ENCODE peak calls at places on chromosome 14, in four cellular contexts. N is fibroblast of lung, U is psoas muscle, F is HFFc6. K is an unnamed sample.

GRCh38 chr14:70957710-70958109 is 50.5 kb downstream of the PCNX1 start:
- DNase-seq in U (no peak), N (no peak), F (no peak), K (no peak)

GRCh38 chr14:78530078-78530477 is 359.9 kb downstream of the NRXN3 start:
- DNase-seq in F (no peak), U (no peak), N (no peak), K (no peak)

GRCh38 chr14:100201701-100202100 is 37.2 kb upstream of the YY1 start:
- DNase-seq in U (no peak), F (no peak), N (no peak), K (no peak)

GRCh38 chr14:20454645-20455354 is at the start of the genes APEX1 and OSGEP:
- DNase-seq in N (peak), U (peak), F (peak), K (peak)

GRCh38 chr14:105093426-105094192 is 28.4 kb upstream of the GPR132 start:
- DNase-seq in U (no peak), N (peak), F (peak), K (peak)

GRCh38 chr14:54572316-54572715 is 5.4 kb downstream of the SAMD4A start:
- DNase-seq in U (no peak), F (no peak), N (peak), K (no peak)

GRCh38 chr14:92499216-92499615 is 14.4 kb upstream of the RIN3 start:
- DNase-seq in U (no peak), N (no peak), F (no peak), K (no peak)

GRCh38 chr14:95515523-95516517 is 630 bp downstream of the SYNE3 start:
- DNase-seq in U (peak), F (peak), N (no peak), K (peak)

GRCh38 chr14:101135796-101136742 is 232.5 kb upstream of the RTL1 start:
- DNase-seq in N (no peak), F (no peak), U (no peak), K (no peak)

GRCh38 chr14:79011091-79011919 is 841.1 kb downstream of the NRXN3 start:
- DNase-seq in U (no peak), F (peak), N (peak), K (peak)

GRCh38 chr14:63492391-63492790 is 50.8 kb downstream of the PPP2R5E start:
- DNase-seq in U (no peak), F (peak), N (peak), K (no peak)

GRCh38 chr14:86334355-86334754 is 804.4 kb downstream of the FLRT2 start:
- DNase-seq in U (no peak), F (no peak), N (no peak), K (no peak)

GRCh38 chr14:65976771-65977170 is 509.4 kb upstream of the CCDC196 start:
- DNase-seq in N (no peak), U (no peak), F (no peak), K (no peak)

GRCh38 chr14:30389134-30389900 is 169.6 kb upstream of the G2E3 start:
- DNase-seq in F (no peak), U (peak), N (no peak), K (no peak)

GRCh38 chr14:93090826-93091583 is 24.7 kb downstream of the ITPK1 start:
- DNase-seq in N (no peak), F (no peak), U (no peak), K (no peak)

GRCh38 chr14:52150162-52150561 is 81.3 kb upstream of the NID2 start:
- DNase-seq in F (no peak), N (no peak), U (no peak), K (no peak)

GRCh38 chr14:91060472-91061308 is at the start of gene RPS6KA5:
- DNase-seq in U (peak), F (peak), N (peak), K (peak)
- TF ChIP-seq CTCF in U (no peak), F (no peak), N (no peak), K (no peak)

DNA sequence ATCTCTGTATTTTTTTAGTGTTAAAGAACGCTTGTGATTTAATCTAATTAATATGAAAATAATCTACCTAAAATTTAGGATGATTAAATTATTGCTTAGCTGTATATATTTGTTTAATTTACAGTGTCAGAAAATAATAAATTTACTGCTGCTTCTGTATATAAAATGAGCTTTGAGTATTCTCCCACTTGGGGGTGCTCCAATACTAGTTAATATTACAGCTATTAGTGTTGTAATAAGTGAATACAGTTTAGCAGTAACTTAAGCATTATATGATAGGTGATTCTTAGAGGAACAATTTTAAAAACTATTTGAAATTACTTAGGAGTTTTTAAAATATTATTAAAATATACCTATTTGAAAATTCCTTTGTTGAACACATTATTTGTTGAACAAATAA is 62.2 kb downstream of the PAPOLA start:
- DNase-seq in N (peak), U (no peak), F (no peak), K (no peak)
- TF ChIP-seq CTCF in N (no peak), U (no peak), F (peak), K (no peak)

GRCh38 chr14:99034711-99035171 is 237.3 kb downstream of the BCL11B start:
- DNase-seq in U (no peak), N (no peak), F (no peak), K (no peak)
- TF ChIP-seq CTCF in U (no peak), N (no peak), F (peak), K (no peak)

DNA sequence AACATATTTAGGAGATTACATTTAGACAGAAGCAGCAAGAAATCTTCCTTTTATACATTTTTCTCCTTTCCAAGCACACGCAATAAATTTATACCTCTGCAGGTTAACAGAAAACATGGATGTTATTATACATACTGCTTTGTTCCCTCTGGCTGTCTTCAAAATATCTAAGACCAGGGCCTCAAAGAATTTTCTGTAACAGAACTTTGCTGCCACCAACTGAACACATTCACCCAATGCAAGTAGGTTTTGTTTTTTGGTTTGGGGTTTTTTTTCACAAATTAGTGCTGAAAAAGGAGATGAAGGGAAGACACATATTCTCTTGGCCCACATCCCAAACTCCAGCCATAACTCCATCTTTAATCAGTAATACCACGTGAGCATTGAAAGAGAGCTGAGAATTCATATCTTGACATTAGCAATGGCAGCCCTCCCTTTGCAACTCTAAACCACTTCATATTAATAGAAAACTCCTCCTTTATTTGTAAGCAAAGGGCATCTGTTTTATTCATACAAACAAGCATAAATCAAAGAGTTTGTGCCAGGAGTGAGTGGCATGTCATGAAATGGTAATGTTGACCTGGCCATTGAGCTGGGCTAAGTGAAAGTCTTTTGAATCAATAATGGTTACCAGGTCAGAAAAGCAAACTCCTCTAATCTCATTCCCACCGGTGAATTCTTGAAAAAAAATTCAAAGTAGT is 150.8 kb upstream of the FSCB start:
- DNase-seq in N (peak), F (no peak), U (no peak), K (no peak)
- TF ChIP-seq CTCF in N (no peak), F (no peak), U (no peak), K (no peak)

DNA sequence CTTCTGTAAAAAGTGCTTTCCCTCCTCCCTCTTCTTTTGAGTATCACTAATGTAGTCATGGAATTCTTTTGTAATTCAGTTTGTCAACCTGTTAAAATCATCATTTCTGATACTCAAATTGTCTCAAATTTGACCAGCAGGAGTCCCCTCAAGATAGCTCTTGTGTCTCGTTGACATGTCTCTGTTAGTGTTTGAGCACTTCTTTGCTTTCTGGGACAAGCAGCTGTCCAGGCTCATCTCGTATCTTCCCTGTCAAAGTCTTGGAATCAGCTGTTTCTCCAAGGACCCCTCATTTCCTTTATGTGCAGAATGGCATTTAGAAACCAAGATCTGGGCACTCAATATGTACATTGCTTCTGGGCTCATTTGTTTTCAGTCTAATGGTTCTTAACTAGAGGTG is 10.7 kb downstream of the CIPC start:
- DNase-seq in N (no peak), F (no peak), U (no peak), K (no peak)
- TF ChIP-seq CTCF in N (no peak), F (peak), U (no peak), K (no peak)

GRCh38 chr14:26982071-26982470 is 384.2 kb upstream of the NOVA1 start:
- DNase-seq in U (no peak), F (no peak), N (no peak), K (no peak)
- TF ChIP-seq CTCF in U (no peak), F (no peak), N (no peak), K (no peak)

GRCh38 chr14:89015016-89015415 is 190.6 kb downstream of the TTC8 start:
- DNase-seq in F (no peak), N (peak), U (no peak), K (no peak)
- TF ChIP-seq CTCF in F (peak), N (peak), U (no peak), K (no peak)

GRCh38 chr14:90114554-90114953 is 52.8 kb downstream of the KCNK13 start:
- DNase-seq in N (no peak), U (no peak), F (no peak), K (no peak)

GRCh38 chr14:90107789-90108188 is 46.0 kb downstream of the KCNK13 start:
- DNase-seq in N (no peak), U (no peak), F (no peak), K (no peak)

GRCh38 chr14:90111895-90112534 is 50.2 kb downstream of the KCNK13 start:
- DNase-seq in N (peak), F (peak), U (no peak), K (no peak)

GRCh38 chr14:90105756-90106155 is 44.0 kb downstream of the KCNK13 start:
- DNase-seq in N (no peak), F (no peak), U (no peak), K (no peak)

DNA sequence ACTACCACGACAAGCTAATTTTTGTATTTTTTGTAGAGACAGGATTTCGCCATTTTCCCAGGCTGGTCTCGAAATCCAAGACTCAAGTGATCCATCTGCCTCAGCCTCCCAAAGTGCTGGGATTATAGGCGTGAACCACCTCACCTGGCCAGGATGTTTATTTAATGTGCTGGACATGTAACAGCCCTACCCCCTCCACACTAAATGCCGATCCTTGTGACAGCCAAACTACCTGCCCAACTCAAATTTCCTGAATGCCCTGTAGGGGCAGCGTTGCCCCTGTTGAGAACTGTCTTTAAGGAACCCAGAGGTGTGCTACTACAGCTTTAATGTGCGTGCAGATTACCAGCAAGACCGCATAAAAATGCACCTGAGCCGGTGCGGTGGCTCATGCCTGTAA is 48.1 kb downstream of the KCNK13 start:
- DNase-seq in U (no peak), F (no peak), N (no peak), K (no peak)
- TF ChIP-seq CTCF in U (no peak), F (peak), N (no peak), K (peak)

DNA sequence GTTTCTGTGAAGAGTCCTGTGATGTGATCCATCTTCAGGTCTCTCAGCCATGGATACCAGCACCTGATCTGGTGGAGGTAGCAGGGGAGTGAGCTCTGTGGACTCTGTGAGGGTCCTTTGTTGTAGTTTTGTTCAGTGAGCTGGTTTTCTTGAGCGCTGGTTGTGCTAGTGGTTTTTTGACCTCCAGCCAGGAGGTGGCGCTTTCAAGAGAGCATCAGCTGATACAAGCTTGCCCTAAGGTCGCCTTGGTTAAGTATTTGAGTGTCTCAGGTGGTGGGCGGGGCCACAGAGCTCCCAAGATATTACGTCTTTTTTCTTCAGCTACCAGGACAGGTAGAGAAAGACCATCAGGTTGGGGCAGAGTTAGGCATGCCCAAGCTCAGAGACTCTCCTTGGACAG is 139.7 kb downstream of the TTLL5 start:
- DNase-seq in F (no peak), U (no peak), N (no peak), K (no peak)
- TF ChIP-seq CTCF in F (peak), U (no peak), N (no peak), K (no peak)

DNA sequence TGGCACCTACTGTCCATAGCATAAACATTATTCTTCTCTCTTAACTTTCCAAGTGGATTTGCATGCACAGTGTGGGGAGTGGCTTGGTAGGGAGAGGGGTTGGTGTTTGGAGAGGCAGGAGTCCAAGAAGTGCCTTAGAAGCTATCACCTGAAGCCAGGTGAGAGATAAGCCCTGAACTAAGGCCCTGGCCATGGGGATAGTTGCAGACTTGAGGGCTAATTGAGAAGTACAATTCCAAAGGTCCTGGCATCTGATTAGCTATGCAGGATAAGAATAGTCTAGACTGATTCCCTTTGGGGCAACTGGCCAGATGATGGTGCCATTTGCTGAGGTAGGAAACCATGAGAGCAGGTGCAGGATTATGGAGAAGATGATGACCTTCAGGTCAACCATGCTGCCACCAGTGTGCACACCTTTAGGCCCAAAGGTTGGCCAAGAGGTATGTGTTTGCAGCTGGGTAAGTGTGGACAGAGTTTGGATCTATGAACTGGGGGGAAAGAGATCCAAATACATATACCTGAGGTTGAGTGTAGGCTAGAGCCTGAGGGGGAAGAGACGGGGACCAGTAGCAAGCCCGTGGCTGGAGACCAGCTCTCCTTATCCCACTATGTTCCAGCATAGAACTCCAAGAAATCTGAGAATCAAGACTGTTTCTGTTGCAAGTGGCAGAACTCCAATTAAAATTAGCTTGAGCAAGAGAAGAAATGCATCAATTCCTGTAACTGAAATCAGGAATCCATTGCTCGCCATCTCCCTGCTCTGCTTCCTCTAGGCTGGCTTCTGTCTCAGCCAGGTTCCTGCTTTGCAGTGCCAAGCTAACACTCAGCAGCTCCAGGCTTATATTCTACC is 1.8 kb upstream of the PCK2 start:
- DNase-seq in U (no peak), F (no peak), N (no peak), K (no peak)
- TF ChIP-seq CTCF in U (no peak), F (no peak), N (no peak), K (no peak)

K was measured in GM10248.